ENCODE peak calls at places on chromosome 16, in seven cellular contexts. One of them, this sample, is unnamed.
A peak's percentile ranks its signal among the peaks of the same experiment; 100 is the strongest.

GRCh38 chr16:49351119-49351518 is 22.5 kb upstream of the C16orf78 start:
- DNase-seq in HepG2: no peak
- DNase-seq in GM12878: no peak
- DNase-seq in HCT116: no peak
- DNase-seq in SK-N-SH: no peak
- DNase-seq in K562: no peak
- DNase-seq in H1: no peak
- DNase-seq in this sample: no peak

GRCh38 chr16:4176794-4177438 is 60.7 kb upstream of the ADCY9 start:
- DNase-seq in HepG2: peak; percentile 8
- DNase-seq in GM12878: peak; percentile 21
- DNase-seq in HCT116: peak; percentile 45
- DNase-seq in SK-N-SH: no peak
- DNase-seq in K562: peak; percentile 37
- DNase-seq in H1: no peak
- DNase-seq in this sample: no peak

GRCh38 chr16:64870859-64871258 is 251.0 kb downstream of the CDH11 start:
- DNase-seq in HepG2: no peak
- DNase-seq in GM12878: no peak
- DNase-seq in HCT116: no peak
- DNase-seq in SK-N-SH: peak; percentile 10
- DNase-seq in K562: no peak
- DNase-seq in H1: no peak
- DNase-seq in this sample: no peak

GRCh38 chr16:84566580-84567244 is 51.2 kb downstream of the COTL1 start:
- DNase-seq in HepG2: no peak
- DNase-seq in GM12878: no peak
- DNase-seq in HCT116: no peak
- DNase-seq in SK-N-SH: no peak
- DNase-seq in K562: no peak
- DNase-seq in H1: no peak
- DNase-seq in this sample: no peak

GRCh38 chr16:14640538-14640937 is 7.8 kb downstream of the BFAR start:
- DNase-seq in HepG2: no peak
- DNase-seq in GM12878: no peak
- DNase-seq in HCT116: no peak
- DNase-seq in SK-N-SH: no peak
- DNase-seq in K562: no peak
- DNase-seq in H1: no peak
- DNase-seq in this sample: no peak

GRCh38 chr16:88451586-88452484 is 1.2 kb upstream of the ZFPM1 start:
- DNase-seq in HepG2: peak; percentile 24
- DNase-seq in GM12878: no peak
- DNase-seq in HCT116: peak; percentile 36
- DNase-seq in SK-N-SH: no peak
- DNase-seq in K562: no peak
- DNase-seq in H1: no peak
- DNase-seq in this sample: peak; percentile 51

GRCh38 chr16:29314292-29314934 is 92.1 kb downstream of the NPIPB11 start:
- DNase-seq in HepG2: no peak
- DNase-seq in GM12878: no peak
- DNase-seq in HCT116: no peak
- DNase-seq in SK-N-SH: no peak
- DNase-seq in K562: no peak
- DNase-seq in H1: no peak
- DNase-seq in this sample: no peak

GRCh38 chr16:84827131-84827574 is 7.4 kb downstream of the CRISPLD2 start:
- DNase-seq in HepG2: no peak
- DNase-seq in GM12878: no peak
- DNase-seq in HCT116: no peak
- DNase-seq in SK-N-SH: peak; percentile 85
- DNase-seq in K562: no peak
- DNase-seq in H1: no peak
- DNase-seq in this sample: no peak

GRCh38 chr16:89410794-89411309 is 79.5 kb downstream of the ANKRD11 start:
- DNase-seq in HepG2: peak; percentile 34
- DNase-seq in GM12878: no peak
- DNase-seq in HCT116: no peak
- DNase-seq in SK-N-SH: peak; percentile 86
- DNase-seq in K562: no peak
- DNase-seq in H1: no peak
- DNase-seq in this sample: peak; percentile 94

GRCh38 chr16:11871193-11871592 is 19.9 kb upstream of the RSL1D1 start:
- DNase-seq in HepG2: peak; percentile 53
- DNase-seq in GM12878: no peak
- DNase-seq in HCT116: no peak
- DNase-seq in SK-N-SH: no peak
- DNase-seq in K562: no peak
- DNase-seq in H1: peak; percentile 38
- DNase-seq in this sample: no peak

GRCh38 chr16:85227924-85228462 is 115.7 kb upstream of the CIBAR2 start:
- DNase-seq in HepG2: no peak
- DNase-seq in GM12878: no peak
- DNase-seq in HCT116: no peak
- DNase-seq in SK-N-SH: peak; percentile 69
- DNase-seq in K562: peak; percentile 67
- DNase-seq in H1: no peak
- DNase-seq in this sample: no peak

GRCh38 chr16:22816475-22816874 is 2.5 kb downstream of the HS3ST2 start:
- DNase-seq in HepG2: no peak
- DNase-seq in GM12878: no peak
- DNase-seq in HCT116: no peak
- DNase-seq in SK-N-SH: no peak
- DNase-seq in K562: no peak
- DNase-seq in H1: no peak
- DNase-seq in this sample: no peak

GRCh38 chr16:89048087-89048729 is 45.4 kb upstream of the ACSF3 start:
- DNase-seq in HepG2: no peak
- DNase-seq in GM12878: no peak
- DNase-seq in HCT116: no peak
- DNase-seq in SK-N-SH: no peak
- DNase-seq in K562: no peak
- DNase-seq in H1: no peak
- DNase-seq in this sample: no peak

GRCh38 chr16:86244188-86244587 is 266.1 kb upstream of the FOXF1 start:
- DNase-seq in HepG2: no peak
- DNase-seq in GM12878: no peak
- DNase-seq in HCT116: no peak
- DNase-seq in SK-N-SH: no peak
- DNase-seq in K562: no peak
- DNase-seq in H1: no peak
- DNase-seq in this sample: no peak

GRCh38 chr16:73750639-73751038 is 546.0 kb upstream of the PSMD7 start:
- DNase-seq in HepG2: no peak
- DNase-seq in GM12878: no peak
- DNase-seq in HCT116: no peak
- DNase-seq in SK-N-SH: no peak
- DNase-seq in K562: no peak
- DNase-seq in H1: no peak
- DNase-seq in this sample: no peak

GRCh38 chr16:73753931-73754330 is 542.7 kb upstream of the PSMD7 start:
- DNase-seq in HepG2: no peak
- DNase-seq in GM12878: no peak
- DNase-seq in HCT116: no peak
- DNase-seq in SK-N-SH: no peak
- DNase-seq in K562: no peak
- DNase-seq in H1: no peak
- DNase-seq in this sample: no peak
- TF ChIP-seq JUND in HepG2: no peak
- TF ChIP-seq JUND in GM12878: no peak
- TF ChIP-seq JUND in HCT116: no peak
- TF ChIP-seq JUND in SK-N-SH: no peak
- TF ChIP-seq JUND in K562: no peak
- TF ChIP-seq JUND in H1: no peak
- TF ChIP-seq JUND in this sample: no peak

GRCh38 chr16:72537684-72538083 is 365.7 kb upstream of the PMFBP1 start:
- DNase-seq in HepG2: no peak
- DNase-seq in GM12878: no peak
- DNase-seq in HCT116: no peak
- DNase-seq in SK-N-SH: peak; percentile 23
- DNase-seq in K562: no peak
- DNase-seq in H1: no peak
- DNase-seq in this sample: no peak

GRCh38 chr16:72532896-72533295 is 360.9 kb upstream of the PMFBP1 start:
- DNase-seq in HepG2: no peak
- DNase-seq in GM12878: no peak
- DNase-seq in HCT116: no peak
- DNase-seq in SK-N-SH: no peak
- DNase-seq in K562: no peak
- DNase-seq in H1: no peak
- DNase-seq in this sample: no peak

GRCh38 chr16:72542103-72542502 is 370.1 kb upstream of the PMFBP1 start:
- DNase-seq in HepG2: no peak
- DNase-seq in GM12878: no peak
- DNase-seq in HCT116: no peak
- DNase-seq in SK-N-SH: no peak
- DNase-seq in K562: no peak
- DNase-seq in H1: no peak
- DNase-seq in this sample: no peak

DNA sequence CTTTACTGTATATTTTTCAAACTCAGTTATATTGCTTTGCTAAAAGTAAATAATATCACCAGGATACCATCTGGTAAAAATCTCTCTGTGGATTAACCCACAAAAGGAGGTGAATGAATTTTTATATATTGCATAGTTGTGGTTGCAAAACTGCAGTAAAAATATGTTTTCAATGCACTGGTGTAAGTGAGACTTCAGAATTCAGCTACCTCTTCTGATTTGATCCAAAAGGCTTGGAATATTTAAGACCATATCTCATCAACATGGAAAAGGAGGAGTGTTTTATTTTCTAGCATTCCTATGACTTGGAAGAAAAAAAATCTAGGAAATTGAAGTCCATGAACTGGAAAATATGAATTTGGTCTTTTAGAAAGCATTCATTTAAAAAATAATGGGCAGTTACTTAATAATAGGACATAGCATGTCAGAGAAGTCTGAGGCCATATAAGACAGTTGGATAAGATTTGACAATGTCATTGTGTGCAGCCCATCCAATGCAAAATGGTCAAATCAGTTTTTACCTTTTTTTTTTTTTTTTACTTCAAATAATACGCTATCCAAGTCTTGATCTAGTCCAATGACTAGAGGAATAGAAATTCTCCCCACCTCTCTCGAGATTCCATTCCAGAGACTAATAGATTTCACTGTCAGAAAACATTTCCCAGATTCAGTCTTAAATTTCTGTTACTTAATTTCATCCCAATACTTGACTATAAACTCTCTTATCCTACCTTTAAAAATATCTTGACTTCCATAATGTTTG is 364.9 kb upstream of the PMFBP1 start:
- DNase-seq in HepG2: no peak
- DNase-seq in GM12878: no peak
- DNase-seq in HCT116: no peak
- DNase-seq in SK-N-SH: no peak
- DNase-seq in K562: no peak
- DNase-seq in H1: no peak
- DNase-seq in this sample: no peak
- TF ChIP-seq JUND in HepG2: no peak
- TF ChIP-seq JUND in GM12878: no peak
- TF ChIP-seq JUND in HCT116: no peak
- TF ChIP-seq JUND in SK-N-SH: no peak
- TF ChIP-seq JUND in K562: no peak
- TF ChIP-seq JUND in H1: no peak
- TF ChIP-seq JUND in this sample: no peak

GRCh38 chr16:66342294-66342900 is 24.1 kb upstream of the CDH5 start:
- DNase-seq in HepG2: peak; percentile 18
- DNase-seq in GM12878: no peak
- DNase-seq in HCT116: no peak
- DNase-seq in SK-N-SH: peak; percentile 72
- DNase-seq in K562: peak; percentile 69
- DNase-seq in H1: peak; percentile 39
- DNase-seq in this sample: no peak
- TF ChIP-seq JUND in HepG2: no peak
- TF ChIP-seq JUND in GM12878: no peak
- TF ChIP-seq JUND in HCT116: no peak
- TF ChIP-seq JUND in SK-N-SH: no peak
- TF ChIP-seq JUND in K562: no peak
- TF ChIP-seq JUND in H1: no peak
- TF ChIP-seq JUND in this sample: no peak

DNA sequence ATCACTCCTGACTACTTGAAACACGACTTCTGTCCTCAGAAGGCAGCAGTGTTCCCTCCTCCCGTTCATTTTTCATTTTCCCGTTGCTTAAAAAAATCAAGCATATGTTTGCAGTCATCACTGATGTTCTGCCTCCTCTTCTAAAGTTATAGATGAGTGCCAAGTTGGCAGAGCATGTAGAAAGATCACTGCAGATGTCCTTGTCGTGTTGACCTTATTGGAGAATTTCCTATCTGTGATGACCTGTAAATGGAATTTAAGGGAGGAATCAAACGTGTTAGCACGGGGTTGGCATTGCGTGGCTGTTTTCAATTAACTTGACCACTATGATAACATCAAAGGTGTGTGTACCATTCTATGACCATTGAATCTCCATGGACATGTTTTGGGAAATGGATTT is 396.7 kb downstream of the WWOX start:
- DNase-seq in HepG2: no peak
- DNase-seq in GM12878: no peak
- DNase-seq in HCT116: no peak
- DNase-seq in SK-N-SH: no peak
- DNase-seq in K562: no peak
- DNase-seq in H1: no peak
- DNase-seq in this sample: no peak
- TF ChIP-seq JUND in HepG2: no peak
- TF ChIP-seq JUND in GM12878: no peak
- TF ChIP-seq JUND in HCT116: no peak
- TF ChIP-seq JUND in SK-N-SH: no peak
- TF ChIP-seq JUND in K562: no peak
- TF ChIP-seq JUND in H1: no peak
- TF ChIP-seq JUND in this sample: no peak

GRCh38 chr16:828891-829290 is 28.4 kb upstream of the GNG13 start:
- DNase-seq in HepG2: no peak
- DNase-seq in GM12878: no peak
- DNase-seq in HCT116: no peak
- DNase-seq in SK-N-SH: no peak
- DNase-seq in K562: no peak
- DNase-seq in H1: no peak
- DNase-seq in this sample: no peak
- TF ChIP-seq JUND in HepG2: no peak
- TF ChIP-seq JUND in GM12878: no peak
- TF ChIP-seq JUND in HCT116: no peak
- TF ChIP-seq JUND in SK-N-SH: no peak
- TF ChIP-seq JUND in K562: no peak
- TF ChIP-seq JUND in H1: no peak
- TF ChIP-seq JUND in this sample: no peak

DNA sequence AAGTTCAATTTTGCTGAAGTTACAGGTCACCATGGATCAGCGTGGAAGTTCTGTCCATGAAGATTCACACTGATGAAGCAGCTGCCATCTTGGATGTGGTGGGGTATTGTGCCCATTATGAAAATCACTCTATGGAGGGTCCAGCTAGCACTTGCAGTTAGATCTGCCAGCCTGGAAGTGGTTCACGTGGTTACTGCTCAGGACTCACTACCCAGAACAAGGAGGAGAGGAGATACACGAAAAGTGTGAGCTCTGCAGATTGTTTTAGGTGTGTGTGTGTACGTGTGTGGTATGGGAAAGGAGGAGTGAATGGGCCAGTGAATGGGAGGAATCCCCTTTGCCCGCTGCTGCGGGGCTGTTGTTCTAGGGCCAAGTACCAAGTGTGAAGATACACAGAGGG is 333.4 kb downstream of the MAF start:
- DNase-seq in HepG2: no peak
- DNase-seq in GM12878: no peak
- DNase-seq in HCT116: no peak
- DNase-seq in SK-N-SH: no peak
- DNase-seq in K562: no peak
- DNase-seq in H1: no peak
- DNase-seq in this sample: no peak
- TF ChIP-seq JUND in HepG2: no peak
- TF ChIP-seq JUND in GM12878: no peak
- TF ChIP-seq JUND in HCT116: no peak
- TF ChIP-seq JUND in SK-N-SH: no peak
- TF ChIP-seq JUND in K562: no peak
- TF ChIP-seq JUND in H1: no peak
- TF ChIP-seq JUND in this sample: no peak

This sample was measured in T47D.